ENCODE peak calls at places on chromosomes 13 and 19, in seven cellular contexts. L is IMR-90, E is mesendoderm, Q is H1, K is H9, J is neuronal stem cell, X is trophoblast cell. O is an unnamed sample.

GRCh38 chr13:78657699-78658629 is 991 bp downstream of the OBI1 start:
- DNase-seq in K (peak; percentile 32), E (peak; percentile 71), Q (no peak), X (peak; percentile 43), L (peak; percentile 8), J (peak; percentile 42), O (peak; percentile 46)

GRCh38 chr13:48377857-48378256 is 35.1 kb downstream of the LPAR6 start:
- DNase-seq in K (no peak), J (no peak), X (no peak), E (no peak), Q (no peak), L (peak; percentile 5), O (no peak)

GRCh38 chr13:74270018-74270417 is 135.8 kb upstream of the KLF12 start:
- DNase-seq in X (no peak), J (no peak), Q (no peak), L (peak; percentile 10), K (no peak), E (peak; percentile 55), O (no peak)

GRCh38 chr19:29942404-29943261 is 594 bp downstream of the URI1 start:
- DNase-seq in K (peak; percentile 59), J (peak; percentile 54), L (no peak), E (peak; percentile 70), X (peak; percentile 59), Q (no peak), O (peak; percentile 53)

GRCh38 chr19:45079911-45080469 is 930 bp downstream of the GEMIN7 start:
- DNase-seq in K (peak; percentile 62), Q (no peak), L (no peak), X (peak; percentile 34), E (peak; percentile 86), J (no peak), O (no peak)

GRCh38 chr19:6664916-6665315 is 5.0 kb downstream of the TNFSF14 start:
- DNase-seq in K (no peak), E (no peak), X (no peak), L (no peak), Q (no peak), J (no peak), O (no peak)

GRCh38 chr13:113178070-113178895 is 19.8 kb downstream of the PROZ start:
- DNase-seq in J (no peak), L (peak; percentile 99), K (no peak), X (peak; percentile 94), E (peak; percentile 56), Q (no peak), O (peak; percentile 95)

GRCh38 chr19:14073925-14074838 is 1.6 kb downstream of the MISP3 start:
- DNase-seq in X (peak; percentile 30), K (no peak), L (peak; percentile 25), E (no peak), Q (no peak), J (peak; percentile 33), O (peak; percentile 63)

GRCh38 chr19:720691-721160 is 12.0 kb downstream of the PALM start:
- DNase-seq in Q (no peak), K (no peak), X (no peak), J (no peak), E (no peak), L (no peak), O (no peak)

GRCh38 chr19:45161715-45162463 is 1.1 kb upstream of the NKPD1 start:
- DNase-seq in E (peak; percentile 63), K (peak; percentile 80), L (peak; percentile 28), X (peak; percentile 55), J (no peak), Q (no peak), O (peak; percentile 55)

GRCh38 chr13:74173822-74174221 is 39.6 kb upstream of the KLF12 start:
- DNase-seq in J (no peak), Q (no peak), E (no peak), K (no peak), X (no peak), L (no peak), O (no peak)

GRCh38 chr19:18091217-18091608 is 4.5 kb upstream of the IL12RB1 start:
- DNase-seq in K (no peak), J (no peak), X (no peak), L (no peak), E (no peak), Q (no peak), O (no peak)

GRCh38 chr19:11064831-11065303 is 24.4 kb upstream of the LDLR start:
- DNase-seq in L (no peak), K (no peak), X (peak; percentile 57), Q (no peak), E (no peak), J (no peak), O (no peak)

GRCh38 chr19:4568884-4569283 is 9.4 kb upstream of the SEMA6B start:
- DNase-seq in X (no peak), E (no peak), L (no peak), K (no peak), Q (no peak), J (no peak), O (no peak)

GRCh38 chr13:30847697-30848307 is 58.3 kb upstream of the MEDAG start:
- DNase-seq in E (no peak), L (peak; percentile 99), Q (no peak), X (no peak), K (no peak), J (no peak), O (peak; percentile 100)

GRCh38 chr13:99722931-99723330 is 221.7 kb downstream of the TM9SF2 start:
- DNase-seq in X (no peak), Q (no peak), E (no peak), L (no peak), K (no peak), J (no peak), O (no peak)

GRCh38 chr19:19276851-19277250 is 3.8 kb upstream of the TM6SF2 start:
- DNase-seq in K (no peak), L (no peak), Q (no peak), X (no peak), E (no peak), J (no peak), O (no peak)

GRCh38 chr19:40282209-40282580 is 3.0 kb downstream of the AKT2 start:
- DNase-seq in X (no peak), J (no peak), Q (no peak), L (no peak), E (no peak), K (no peak), O (no peak)

GRCh38 chr13:75762066-75762937 is 126.2 kb downstream of the LMO7 start:
- DNase-seq in Q (no peak), J (no peak), E (no peak), X (peak; percentile 69), K (no peak), L (peak; percentile 63), O (no peak)

GRCh38 chr13:20436505-20436904 is 89.2 kb downstream of the CRYL1 start:
- DNase-seq in L (no peak), X (no peak), E (no peak), K (no peak), J (no peak), Q (no peak), O (no peak)

DNA sequence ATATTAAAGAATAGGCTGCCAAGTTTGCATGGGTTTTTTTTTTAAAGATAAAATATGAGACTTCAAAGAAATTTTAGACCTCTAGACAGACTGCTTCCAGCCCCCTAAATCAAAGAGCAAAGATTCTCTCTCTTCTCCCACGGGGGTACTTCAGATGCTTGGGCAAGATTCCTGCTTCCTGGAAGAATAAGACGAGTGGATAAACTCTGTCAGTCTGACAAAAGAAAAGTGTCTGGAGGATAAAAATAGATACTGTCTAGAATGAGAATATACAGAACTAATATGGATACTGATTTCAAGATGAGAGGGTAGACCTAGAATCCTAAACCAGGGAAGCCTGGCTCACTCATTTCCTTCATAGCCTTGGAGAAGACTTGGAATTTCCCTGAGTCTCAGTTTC is 435.1 kb downstream of the FOXO1 start:
- DNase-seq in J (no peak), K (no peak), X (no peak), E (no peak), L (no peak), Q (no peak), O (peak; percentile 72)
- H3K9ac ChIP-seq in J (no peak overlapping the region), K (no peak overlapping the region), X (no peak overlapping the region), E (no peak overlapping the region), L (no peak overlapping the region), Q (no peak overlapping the region), O (peak overlapping the region; percentile 50)

GRCh38 chr13:32840840-32841713 is 175.1 kb upstream of the KL start:
- DNase-seq in Q (no peak), J (no peak), K (no peak), E (no peak), L (no peak), X (no peak), O (no peak)

GRCh38 chr13:32837307-32837972 is 178.8 kb upstream of the KL start:
- DNase-seq in J (no peak), Q (no peak), L (no peak), K (no peak), E (no peak), X (no peak), O (no peak)

GRCh38 chr13:32837973-32838940 is 178.0 kb upstream of the KL start:
- DNase-seq in X (no peak), Q (no peak), L (no peak), K (no peak), E (no peak), J (no peak), O (no peak)

GRCh38 chr13:32838985-32839384 is 177.2 kb upstream of the KL start:
- DNase-seq in K (no peak), E (no peak), Q (no peak), J (no peak), L (peak; percentile 59), X (no peak), O (peak; percentile 90)

GRCh38 chr13:32840113-32840512 is 176.1 kb upstream of the KL start:
- DNase-seq in E (no peak), Q (no peak), J (no peak), K (no peak), X (no peak), L (no peak), O (no peak)
- H3K23ac ChIP-seq in E (no peak overlapping the region), Q (no peak overlapping the region), J (no peak overlapping the region), K (no peak overlapping the region), X (no peak overlapping the region), L (no peak overlapping the region), O (no peak overlapping the region)

DNA sequence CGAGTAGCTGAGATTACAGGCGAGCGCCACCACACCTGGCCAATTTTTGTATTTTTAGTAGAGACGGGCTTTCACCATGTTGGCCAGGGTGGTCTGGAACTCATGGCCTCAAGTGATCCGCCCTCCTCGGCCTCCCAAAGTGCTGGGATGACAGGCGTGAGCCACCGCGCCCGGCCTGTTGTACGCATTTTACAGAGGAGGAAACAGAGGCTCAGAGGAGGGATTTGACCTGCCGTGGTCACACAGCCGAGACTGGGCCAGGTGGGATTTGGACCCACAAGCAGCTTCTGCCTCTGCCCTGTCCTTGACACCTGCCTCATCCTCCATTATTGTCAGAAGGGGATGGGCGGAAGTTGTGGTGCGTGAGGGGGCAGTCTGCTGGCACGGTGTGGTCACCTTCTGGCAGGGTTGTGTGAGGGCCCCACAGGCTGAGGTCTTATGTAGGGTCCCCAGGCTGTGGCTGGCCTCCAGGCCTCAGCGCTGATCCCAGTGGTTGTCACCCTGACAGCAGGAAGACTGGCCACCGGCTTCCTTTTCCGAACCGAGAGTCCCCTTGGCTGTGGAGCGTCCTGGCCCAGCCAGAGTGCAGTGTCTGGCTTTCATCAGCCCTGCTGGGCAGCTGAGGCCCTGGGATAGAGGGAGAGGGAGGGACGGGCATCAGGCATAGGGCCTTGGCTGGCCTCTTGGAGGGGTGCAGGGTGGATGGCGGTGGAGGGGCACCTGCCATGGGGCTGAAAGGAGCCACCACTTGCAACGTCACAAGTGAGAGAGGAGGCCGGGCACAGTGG is 20.3 kb downstream of the NFIC start:
- DNase-seq in X (no peak), K (no peak), E (no peak), Q (no peak), L (no peak), J (no peak), O (no peak)
- H3K9ac ChIP-seq in X (no peak overlapping the region), K (no peak overlapping the region), E (no peak overlapping the region), Q (no peak overlapping the region), L (peak overlapping the region; percentile 28), J (peak overlapping the region; percentile 12), O (peak overlapping the region; percentile 53)

GRCh38 chr13:79973533-79973963 is 367.4 kb downstream of the SPRY2 start:
- DNase-seq in E (peak; percentile 47), X (peak; percentile 29), Q (no peak), K (no peak), L (no peak), J (no peak), O (no peak)
- H3K23ac ChIP-seq in E (no peak overlapping the region), X (no peak overlapping the region), Q (no peak overlapping the region), K (no peak overlapping the region), L (no peak overlapping the region), J (no peak overlapping the region), O (no peak overlapping the region)